ENCODE peak calls at places on chromosome 6, in eight cellular contexts. One of them, this sample, is unnamed.

GRCh38 chr6:170137911-170138910 is 152.7 kb downstream of the DLL1 start:
- DNase-seq in AG09309: no peak
- DNase-seq in breast epithelium: peak
- DNase-seq in astrocyte of the spinal cord: no peak
- DNase-seq in uterus: no peak
- DNase-seq in B cell: no peak
- DNase-seq in heart left ventricle: peak
- DNase-seq in stomach: peak
- DNase-seq in this sample: no peak

GRCh38 chr6:16148498-16148897 is 19.6 kb downstream of the MYLIP start:
- DNase-seq in AG09309: no peak
- DNase-seq in breast epithelium: no peak
- DNase-seq in astrocyte of the spinal cord: no peak
- DNase-seq in uterus: no peak
- DNase-seq in B cell: no peak
- DNase-seq in heart left ventricle: no peak
- DNase-seq in stomach: peak
- DNase-seq in this sample: no peak

GRCh38 chr6:30129270-30129669 is 6.7 kb upstream of the TRIM40 start:
- DNase-seq in AG09309: no peak
- DNase-seq in breast epithelium: no peak
- DNase-seq in astrocyte of the spinal cord: no peak
- DNase-seq in uterus: no peak
- DNase-seq in B cell: no peak
- DNase-seq in heart left ventricle: no peak
- DNase-seq in stomach: no peak
- DNase-seq in this sample: no peak

GRCh38 chr6:142903806-142904205 is 41.2 kb downstream of the HIVEP2 start:
- DNase-seq in AG09309: no peak
- DNase-seq in breast epithelium: no peak
- DNase-seq in astrocyte of the spinal cord: peak
- DNase-seq in uterus: no peak
- DNase-seq in B cell: no peak
- DNase-seq in heart left ventricle: no peak
- DNase-seq in stomach: no peak
- DNase-seq in this sample: no peak

GRCh38 chr6:147043994-147044477 is 160.2 kb upstream of the STXBP5 start:
- DNase-seq in AG09309: no peak
- DNase-seq in breast epithelium: no peak
- DNase-seq in astrocyte of the spinal cord: peak
- DNase-seq in uterus: no peak
- DNase-seq in B cell: no peak
- DNase-seq in heart left ventricle: no peak
- DNase-seq in stomach: no peak
- DNase-seq in this sample: no peak

GRCh38 chr6:115456848-115457247 is 603.8 kb downstream of the FRK start:
- DNase-seq in AG09309: no peak
- DNase-seq in breast epithelium: no peak
- DNase-seq in astrocyte of the spinal cord: no peak
- DNase-seq in uterus: no peak
- DNase-seq in B cell: no peak
- DNase-seq in heart left ventricle: no peak
- DNase-seq in stomach: no peak
- DNase-seq in this sample: no peak

GRCh38 chr6:30185846-30186484 is 22.6 kb downstream of the TRIM15 start:
- DNase-seq in AG09309: no peak
- DNase-seq in breast epithelium: no peak
- DNase-seq in astrocyte of the spinal cord: no peak
- DNase-seq in uterus: no peak
- DNase-seq in B cell: no peak
- DNase-seq in heart left ventricle: no peak
- DNase-seq in stomach: no peak
- DNase-seq in this sample: no peak

GRCh38 chr6:4105980-4106536 is 27.1 kb upstream of the FAM217A start:
- DNase-seq in AG09309: no peak
- DNase-seq in breast epithelium: no peak
- DNase-seq in astrocyte of the spinal cord: no peak
- DNase-seq in uterus: no peak
- DNase-seq in B cell: no peak
- DNase-seq in heart left ventricle: no peak
- DNase-seq in stomach: no peak
- DNase-seq in this sample: no peak

GRCh38 chr6:151436814-151437213 is 15.1 kb downstream of the RMND1 start:
- DNase-seq in AG09309: no peak
- DNase-seq in breast epithelium: no peak
- DNase-seq in astrocyte of the spinal cord: peak
- DNase-seq in uterus: no peak
- DNase-seq in B cell: no peak
- DNase-seq in heart left ventricle: no peak
- DNase-seq in stomach: no peak
- DNase-seq in this sample: peak

GRCh38 chr6:128365520-128366160 is 154.8 kb downstream of the PTPRK start:
- DNase-seq in AG09309: no peak
- DNase-seq in breast epithelium: no peak
- DNase-seq in astrocyte of the spinal cord: no peak
- DNase-seq in uterus: no peak
- DNase-seq in B cell: no peak
- DNase-seq in heart left ventricle: no peak
- DNase-seq in stomach: peak
- DNase-seq in this sample: no peak

GRCh38 chr6:111482959-111483735 is at the start of gene REV3L:
- DNase-seq in AG09309: peak
- DNase-seq in breast epithelium: peak
- DNase-seq in astrocyte of the spinal cord: peak
- DNase-seq in uterus: peak
- DNase-seq in B cell: peak
- DNase-seq in heart left ventricle: peak
- DNase-seq in stomach: peak
- DNase-seq in this sample: peak

GRCh38 chr6:162173448-162173847 is 554.1 kb downstream of the PRKN start:
- DNase-seq in AG09309: no peak
- DNase-seq in breast epithelium: no peak
- DNase-seq in astrocyte of the spinal cord: no peak
- DNase-seq in uterus: no peak
- DNase-seq in B cell: no peak
- DNase-seq in heart left ventricle: no peak
- DNase-seq in stomach: no peak
- DNase-seq in this sample: no peak

GRCh38 chr6:152206072-152206818 is 398.8 kb downstream of the ESR1 start:
- DNase-seq in AG09309: no peak
- DNase-seq in breast epithelium: no peak
- DNase-seq in astrocyte of the spinal cord: no peak
- DNase-seq in uterus: peak
- DNase-seq in B cell: no peak
- DNase-seq in heart left ventricle: no peak
- DNase-seq in stomach: peak
- DNase-seq in this sample: peak

GRCh38 chr6:89574860-89575561 is 63.5 kb downstream of the LYRM2 start:
- DNase-seq in AG09309: no peak
- DNase-seq in breast epithelium: no peak
- DNase-seq in astrocyte of the spinal cord: no peak
- DNase-seq in uterus: no peak
- DNase-seq in B cell: no peak
- DNase-seq in heart left ventricle: no peak
- DNase-seq in stomach: no peak
- DNase-seq in this sample: no peak

GRCh38 chr6:161949531-161949930 is 675.7 kb upstream of the AGPAT4 start:
- DNase-seq in AG09309: no peak
- DNase-seq in breast epithelium: no peak
- DNase-seq in astrocyte of the spinal cord: peak
- DNase-seq in uterus: no peak
- DNase-seq in B cell: no peak
- DNase-seq in heart left ventricle: no peak
- DNase-seq in stomach: no peak
- DNase-seq in this sample: no peak

GRCh38 chr6:53410508-53411258 is 61.9 kb upstream of the ELOVL5 start:
- DNase-seq in AG09309: no peak
- DNase-seq in breast epithelium: no peak
- DNase-seq in astrocyte of the spinal cord: peak
- DNase-seq in uterus: no peak
- DNase-seq in B cell: peak
- DNase-seq in heart left ventricle: peak
- DNase-seq in stomach: peak
- DNase-seq in this sample: peak

GRCh38 chr6:61711849-61712248 is 574.2 kb downstream of the KHDRBS2 start:
- DNase-seq in AG09309: no peak
- DNase-seq in breast epithelium: no peak
- DNase-seq in astrocyte of the spinal cord: no peak
- DNase-seq in uterus: no peak
- DNase-seq in B cell: no peak
- DNase-seq in heart left ventricle: no peak
- DNase-seq in stomach: no peak
- DNase-seq in this sample: no peak

DNA sequence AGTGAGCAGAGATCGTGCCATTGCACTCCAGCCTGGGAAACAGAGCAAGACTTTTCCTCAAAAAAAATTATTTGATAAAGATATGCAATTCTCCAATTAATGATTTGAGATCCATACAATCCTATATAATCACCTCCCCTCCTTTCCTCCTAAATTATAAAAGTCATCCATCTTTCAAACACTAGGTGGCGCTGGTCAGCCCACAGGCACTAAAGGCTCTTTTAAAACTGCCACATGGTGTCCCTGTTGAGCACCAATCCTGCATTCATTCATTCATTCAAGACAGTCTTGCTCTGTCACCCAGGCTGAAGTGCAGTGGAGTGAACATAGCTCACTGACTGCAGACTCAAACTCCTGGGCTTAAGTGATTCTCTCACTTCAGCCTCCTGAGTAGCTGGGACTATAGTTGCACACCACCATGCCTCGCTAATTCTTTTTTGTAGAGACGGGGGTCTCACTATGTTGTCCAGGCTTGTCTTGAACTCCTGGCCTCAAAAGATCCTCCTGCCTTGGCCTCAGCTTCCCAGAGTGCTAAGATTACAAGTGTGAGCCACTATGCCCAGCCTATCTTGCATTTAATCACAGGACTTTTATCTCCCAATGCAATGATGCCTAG is 58.7 kb upstream of the SLC2A12 start:
- DNase-seq in AG09309: peak
- DNase-seq in breast epithelium: no peak
- DNase-seq in astrocyte of the spinal cord: peak
- DNase-seq in uterus: no peak
- DNase-seq in B cell: peak
- DNase-seq in heart left ventricle: peak
- DNase-seq in stomach: no peak
- DNase-seq in this sample: peak
- TF ChIP-seq CTCF in AG09309: peak
- TF ChIP-seq CTCF in breast epithelium: peak
- TF ChIP-seq CTCF in astrocyte of the spinal cord: peak
- TF ChIP-seq CTCF in uterus: peak
- TF ChIP-seq CTCF in B cell: peak
- TF ChIP-seq CTCF in heart left ventricle: peak
- TF ChIP-seq CTCF in stomach: peak
- TF ChIP-seq CTCF in this sample: peak

DNA sequence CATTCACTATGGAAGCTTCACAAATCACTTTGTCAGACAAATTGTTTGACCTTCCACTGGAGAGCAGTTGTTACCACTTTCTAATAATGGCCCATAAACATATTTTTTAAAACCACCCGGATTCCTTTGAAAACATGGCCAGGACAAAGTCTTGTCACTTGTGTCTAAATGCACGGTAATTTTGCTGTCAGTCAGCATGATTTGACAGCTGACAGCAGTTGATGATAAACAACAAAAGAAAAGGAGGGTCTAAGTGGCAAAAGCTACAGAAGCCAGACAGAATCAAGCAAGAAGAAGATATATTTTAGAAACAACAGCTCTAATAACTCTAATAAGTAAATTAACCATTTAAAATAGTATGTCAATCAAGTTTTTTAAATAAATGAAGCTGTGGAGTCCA is 27.7 kb upstream of the CARMIL1 start:
- DNase-seq in AG09309: no peak
- DNase-seq in breast epithelium: no peak
- DNase-seq in astrocyte of the spinal cord: no peak
- DNase-seq in uterus: no peak
- DNase-seq in B cell: no peak
- DNase-seq in heart left ventricle: no peak
- DNase-seq in stomach: no peak
- DNase-seq in this sample: no peak
- TF ChIP-seq CTCF in AG09309: no peak
- TF ChIP-seq CTCF in breast epithelium: no peak
- TF ChIP-seq CTCF in astrocyte of the spinal cord: no peak
- TF ChIP-seq CTCF in uterus: no peak
- TF ChIP-seq CTCF in B cell: no peak
- TF ChIP-seq CTCF in heart left ventricle: no peak
- TF ChIP-seq CTCF in stomach: no peak
- TF ChIP-seq CTCF in this sample: no peak

DNA sequence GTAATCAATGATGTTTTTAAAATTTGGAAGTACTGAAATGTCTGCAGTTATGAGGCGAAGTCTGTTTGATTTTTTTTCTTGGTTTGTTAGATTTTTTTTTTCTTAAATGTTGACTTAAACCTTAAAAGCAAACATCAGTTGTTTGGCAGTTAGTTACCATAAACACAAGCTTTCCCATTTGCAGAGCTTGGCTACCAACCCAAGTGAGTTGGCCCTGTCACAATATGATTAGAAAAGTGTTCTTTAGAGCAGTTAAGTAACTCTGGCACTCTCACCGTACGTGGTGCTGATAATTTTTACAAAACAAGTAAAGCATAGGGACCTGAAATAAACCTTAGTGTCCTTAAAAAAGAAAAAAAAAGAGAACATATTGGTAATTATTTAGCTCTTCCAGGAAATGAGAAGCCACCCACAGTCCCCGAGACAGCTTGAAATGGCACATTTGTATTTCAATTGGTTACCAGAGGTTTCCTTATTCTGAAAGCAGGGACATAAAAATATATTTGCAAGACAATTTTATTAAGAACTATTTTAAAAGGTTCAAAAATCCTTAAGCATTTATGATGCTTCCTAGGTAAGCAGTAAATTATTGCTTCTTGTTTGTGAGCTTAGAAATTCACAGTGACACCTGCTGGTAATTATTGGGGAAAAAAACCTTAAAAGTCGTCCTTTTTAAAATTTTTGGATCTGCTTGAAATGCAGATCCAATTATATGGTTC is 3.9 kb downstream of the HEY2 start:
- DNase-seq in AG09309: no peak
- DNase-seq in breast epithelium: no peak
- DNase-seq in astrocyte of the spinal cord: peak
- DNase-seq in uterus: no peak
- DNase-seq in B cell: no peak
- DNase-seq in heart left ventricle: no peak
- DNase-seq in stomach: no peak
- DNase-seq in this sample: peak
- TF ChIP-seq CTCF in AG09309: peak
- TF ChIP-seq CTCF in breast epithelium: no peak
- TF ChIP-seq CTCF in astrocyte of the spinal cord: peak
- TF ChIP-seq CTCF in uterus: peak
- TF ChIP-seq CTCF in B cell: peak
- TF ChIP-seq CTCF in heart left ventricle: peak
- TF ChIP-seq CTCF in stomach: peak
- TF ChIP-seq CTCF in this sample: peak

DNA sequence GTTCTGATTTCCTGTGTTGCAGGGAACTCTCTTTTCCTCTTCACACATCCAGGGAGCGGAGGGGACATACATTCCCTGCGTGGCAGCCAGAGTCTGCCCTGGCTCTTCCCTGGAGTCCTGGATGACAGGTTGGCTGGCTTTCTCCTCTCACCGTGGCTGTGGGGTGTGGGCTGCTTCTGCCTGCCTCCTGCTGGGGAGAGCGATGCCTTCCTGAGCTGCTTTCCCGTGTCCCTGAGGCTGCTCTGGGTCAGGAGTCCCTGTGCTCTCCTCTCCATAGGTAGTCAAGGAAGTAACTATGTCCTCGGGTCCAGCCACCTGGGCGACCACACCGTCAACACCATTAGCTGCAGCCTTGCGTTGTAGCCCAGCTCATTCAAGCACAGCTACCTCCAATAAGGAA is 451.7 kb downstream of the QKI start:
- DNase-seq in AG09309: no peak
- DNase-seq in breast epithelium: no peak
- DNase-seq in astrocyte of the spinal cord: no peak
- DNase-seq in uterus: no peak
- DNase-seq in B cell: no peak
- DNase-seq in heart left ventricle: no peak
- DNase-seq in stomach: no peak
- DNase-seq in this sample: no peak
- TF ChIP-seq CTCF in AG09309: no peak
- TF ChIP-seq CTCF in breast epithelium: no peak
- TF ChIP-seq CTCF in astrocyte of the spinal cord: no peak
- TF ChIP-seq CTCF in uterus: no peak
- TF ChIP-seq CTCF in B cell: no peak
- TF ChIP-seq CTCF in heart left ventricle: no peak
- TF ChIP-seq CTCF in stomach: no peak
- TF ChIP-seq CTCF in this sample: no peak